ENCODE peak calls at places on chromosomes 3 and 15, in seven cellular contexts. Q is body of pancreas, H is aorta, J is left ventricle myocardium inferior, Y is ovary, T is kidney, B is GM23248. A is an unnamed sample.

GRCh38 chr3:166473501-166473900 is 636.3 kb upstream of the BCHE start:
- DNase-seq in Q (no peak), H (no peak), J (no peak), Y (no peak), T (no peak), B (no peak), A (no peak)

GRCh38 chr3:134353171-134353825 is 20.9 kb downstream of the AMOTL2 start:
- DNase-seq in Q (no peak), H (peak; percentile 26), J (no peak), Y (no peak), T (no peak), B (peak; percentile 58), A (no peak)

GRCh38 chr15:77002954-77003912 is 8.3 kb downstream of the PSTPIP1 start:
- DNase-seq in Q (no peak), H (peak; percentile 90), J (peak; percentile 44), Y (no peak), T (peak; percentile 76), B (no peak), A (peak; percentile 80)

GRCh38 chr3:129413687-129414506 is 14.5 kb downstream of the EFCAB12 start:
- DNase-seq in Q (no peak), H (no peak), J (no peak), Y (no peak), T (no peak), B (peak; percentile 93), A (no peak)

GRCh38 chr3:99681976-99682375 is 43.6 kb downstream of the COL8A1 start:
- DNase-seq in Q (no peak), H (no peak), J (no peak), Y (no peak), T (no peak), B (no peak), A (no peak)

GRCh38 chr3:40841131-40841530 is 316.4 kb downstream of the ZNF621 start:
- DNase-seq in Q (no peak), H (no peak), J (no peak), Y (no peak), T (no peak), B (no peak), A (no peak)

GRCh38 chr3:124306665-124307064 is 314.7 kb upstream of the ROPN1 start:
- DNase-seq in Q (no peak), H (no peak), J (no peak), Y (no peak), T (no peak), B (no peak), A (no peak)

GRCh38 chr3:79818015-79818414 is 50.2 kb upstream of the ROBO1 start:
- DNase-seq in Q (no peak), H (no peak), J (no peak), Y (no peak), T (no peak), B (no peak), A (no peak)

GRCh38 chr15:57792729-57793449 is 86.4 kb downstream of the POLR2M start:
- DNase-seq in Q (no peak), H (no peak), J (no peak), Y (no peak), T (no peak), B (peak; percentile 11), A (no peak)

GRCh38 chr3:109384164-109384563 is 46.8 kb upstream of the DPPA4 start:
- DNase-seq in Q (no peak), H (no peak), J (no peak), Y (no peak), T (no peak), B (no peak), A (no peak)

GRCh38 chr15:100686725-100687488 is 84.5 kb downstream of the ASB7 start:
- DNase-seq in Q (no peak), H (no peak), J (no peak), Y (no peak), T (no peak), B (peak; percentile 88), A (no peak)

GRCh38 chr15:17026633-17027032 is 3515.0 kb downstream of the GOLGA6L6 start:
- DNase-seq in Q (no peak), H (no peak), J (no peak), Y (no peak), T (no peak), B (no peak), A (no peak)
- H3K9me3 ChIP-seq in Q (no peaks in the 10 kb centered on the region), H (no peaks in the 10 kb centered on the region), J (peaks cover 58% of the 10 kb centered on the region), Y (no peaks in the 10 kb centered on the region), T (peaks cover 2% of the 10 kb centered on the region), B (no peaks in the 10 kb centered on the region), A (no peaks in the 10 kb centered on the region)

DNA sequence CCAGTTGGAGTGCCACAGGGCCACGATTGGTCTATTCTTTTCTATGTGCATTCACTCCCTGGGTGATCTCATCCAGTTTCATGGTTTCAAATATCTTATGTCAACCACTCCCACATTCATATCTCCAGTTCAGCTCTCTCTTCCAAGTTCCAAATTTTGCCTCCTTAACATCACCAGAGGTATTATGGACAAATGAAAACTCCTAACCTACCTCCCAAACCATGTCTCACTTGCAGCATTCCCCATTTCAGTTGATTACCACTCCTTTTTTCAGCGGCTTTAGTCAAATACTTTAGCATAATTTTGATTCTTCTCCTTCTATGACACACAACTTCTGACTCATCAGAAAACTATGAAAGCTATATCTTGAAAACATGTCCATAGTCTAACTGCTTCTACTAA is 203.1 kb upstream of the SEMA6D start:
- DNase-seq in Q (no peak), H (no peak), J (no peak), Y (no peak), T (no peak), B (peak; percentile 69), A (no peak)
- H3K9me3 ChIP-seq in Q (no peaks in the 10 kb centered on the region), H (peaks cover 1% of the 10 kb centered on the region), J (no peaks in the 10 kb centered on the region), Y (no peaks in the 10 kb centered on the region), T (no peaks in the 10 kb centered on the region), B (no peaks in the 10 kb centered on the region), A (no peaks in the 10 kb centered on the region)

DNA sequence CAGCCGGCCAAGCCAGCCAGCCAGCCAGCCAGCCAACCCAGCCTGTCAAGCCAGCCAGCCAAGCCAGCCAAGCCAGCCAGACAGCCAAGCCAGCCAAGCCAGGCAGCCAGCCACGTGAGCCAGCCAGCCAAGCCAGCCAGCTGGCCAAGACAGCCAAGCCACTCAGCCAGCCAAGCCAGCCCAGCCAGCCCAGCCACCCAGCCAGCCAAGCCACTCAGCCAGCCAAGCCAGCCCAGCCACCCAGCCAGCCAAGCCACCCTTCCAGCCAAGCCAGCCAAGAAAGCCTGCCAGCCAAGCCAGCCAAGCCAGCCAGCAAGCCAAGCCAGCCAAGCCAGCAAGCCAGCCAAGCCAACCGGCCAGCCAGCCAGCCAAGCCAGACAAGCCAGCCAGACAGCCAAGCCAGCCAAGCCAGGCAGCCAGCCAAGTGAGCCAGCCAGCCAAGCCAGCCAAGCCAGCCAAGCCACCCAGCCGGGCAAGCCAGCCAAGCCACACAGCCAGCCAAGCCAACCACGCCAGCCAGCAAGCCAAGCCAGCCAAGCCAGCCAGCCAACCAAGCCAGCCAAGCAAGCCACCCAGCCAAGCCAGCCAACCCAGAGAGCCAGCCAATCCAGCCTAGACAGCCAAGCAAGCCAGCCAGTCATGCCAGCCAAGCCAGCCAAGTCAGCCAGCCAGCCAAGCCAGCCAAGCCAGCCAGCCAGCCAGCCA is 199.5 kb downstream of the GOLGA6L6 start:
- DNase-seq in Q (peak; percentile 73), H (peak; percentile 88), J (peak; percentile 76), Y (no peak), T (peak; percentile 95), B (no peak), A (peak; percentile 69)
- H3K9me3 ChIP-seq in Q (peaks cover 4% of the 10 kb centered on the region), H (peaks cover 3% of the 10 kb centered on the region), J (peaks cover 41% of the 10 kb centered on the region), Y (peaks cover 18% of the 10 kb centered on the region), T (no peaks in the 10 kb centered on the region), B (no peaks in the 10 kb centered on the region), A (peaks cover 2% of the 10 kb centered on the region)

GRCh38 chr15:73754461-73754860 is 1.3 kb upstream of the INSYN1 start:
- DNase-seq in Q (no peak), H (no peak), J (no peak), Y (no peak), T (no peak), B (peak; percentile 25), A (no peak)
- H3K9me3 ChIP-seq in Q (no peaks in the 10 kb centered on the region), H (no peaks in the 10 kb centered on the region), J (no peaks in the 10 kb centered on the region), Y (no peaks in the 10 kb centered on the region), T (no peaks in the 10 kb centered on the region), B (no peaks in the 10 kb centered on the region), A (no peaks in the 10 kb centered on the region)

GRCh38 chr15:79916424-79916823 is 19.6 kb upstream of the MTHFS start:
- DNase-seq in Q (no peak), H (no peak), J (no peak), Y (no peak), T (no peak), B (no peak), A (no peak)

GRCh38 chr15:79919749-79920511 is 23.1 kb upstream of the MTHFS start:
- DNase-seq in Q (no peak), H (no peak), J (no peak), Y (no peak), T (no peak), B (no peak), A (no peak)

GRCh38 chr15:79922512-79923067 is 25.8 kb upstream of the MTHFS start:
- DNase-seq in Q (no peak), H (no peak), J (no peak), Y (no peak), T (no peak), B (no peak), A (no peak)

GRCh38 chr15:79918278-79918677 is 21.5 kb upstream of the MTHFS start:
- DNase-seq in Q (no peak), H (no peak), J (no peak), Y (no peak), T (no peak), B (no peak), A (no peak)

GRCh38 chr15:79919090-79919748 is 22.4 kb upstream of the MTHFS start:
- DNase-seq in Q (no peak), H (no peak), J (no peak), Y (no peak), T (peak; percentile 63), B (no peak), A (no peak)
- H3K9me3 ChIP-seq in Q (peaks cover 31% of the 10 kb centered on the region), H (peaks cover 16% of the 10 kb centered on the region), J (peaks cover 81% of the 10 kb centered on the region), Y (peaks cover 12% of the 10 kb centered on the region), T (peaks cover 19% of the 10 kb centered on the region), B (peaks cover 7% of the 10 kb centered on the region), A (peaks cover 3% of the 10 kb centered on the region)

DNA sequence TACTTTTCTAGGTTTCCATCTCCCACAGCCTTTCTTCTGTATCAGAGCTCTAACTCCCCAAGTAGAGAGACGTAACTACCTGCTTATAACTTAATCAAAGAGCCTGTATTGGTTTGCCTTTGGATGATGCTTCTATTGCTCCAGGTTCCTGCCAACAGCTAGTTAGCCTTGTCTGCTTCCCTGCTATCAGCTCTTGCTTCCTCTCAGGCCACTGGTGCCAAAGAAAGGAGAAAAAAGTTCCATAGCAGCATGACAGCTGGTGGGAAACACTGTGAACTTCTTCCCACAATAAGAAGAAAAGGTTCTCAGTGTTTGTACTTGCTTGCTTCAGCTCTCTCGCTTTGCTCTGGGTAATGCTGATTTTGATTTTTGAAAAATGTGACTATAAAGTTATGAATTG is 206.6 kb downstream of the GBE1 start:
- DNase-seq in Q (no peak), H (no peak), J (no peak), Y (peak; percentile 13), T (no peak), B (no peak), A (peak; percentile 16)
- H3K9me3 ChIP-seq in Q (no peaks in the 10 kb centered on the region), H (no peaks in the 10 kb centered on the region), J (no peaks in the 10 kb centered on the region), Y (no peaks in the 10 kb centered on the region), T (no peaks in the 10 kb centered on the region), B (no peaks in the 10 kb centered on the region), A (no peaks in the 10 kb centered on the region)